ENCODE peak calls at places on chromosomes 4 and X, in six cellular contexts. F is colonic mucosa; V is central memory CD4-positive, alpha-beta T cell; I is WTC11; C is stimulated activated CD4-positive, alpha-beta T cell treated with anti-CD3 and anti-CD28 coated beads, Interleukin-1b, Interleukin-23, amount 100 ng/mL, for 24 hours; M is AG09319. R is an unnamed sample.

GRCh38 chr4:25938251-25939186 is 24.5 kb downstream of the SMIM20 start:
- DNase-seq in F (no peak), C (no peak), I (no peak), V (no peak), M (no peak), R (no peak)

GRCh38 chr4:26958925-26959653 is 98.4 kb downstream of the STIM2 start:
- DNase-seq in I (no peak), C (no peak), F (no peak), M (no peak), V (no peak), R (no peak)

GRCh38 chrX:23103546-23103945 is 103.8 kb downstream of the DDX53 start:
- DNase-seq in I (no peak), C (no peak), F (no peak), M (no peak), V (no peak), R (no peak)

GRCh38 chrX:133555796-133556458 is 140.6 kb upstream of the GPC4 start:
- DNase-seq in M (no peak), C (no peak), I (no peak), F (no peak), V (no peak), R (no peak)

GRCh38 chrX:11944486-11944885 is 186.4 kb downstream of the MSL3 start:
- DNase-seq in V (no peak), M (no peak), C (no peak), F (no peak), I (peak; percentile 58), R (no peak)

GRCh38 chrX:109959356-109959871 is 43.5 kb upstream of the TMEM164 start:
- DNase-seq in I (no peak), M (no peak), V (no peak), F (no peak), C (no peak), R (no peak)

GRCh38 chr4:106038012-106038411 is 142.7 kb downstream of the NPNT start:
- DNase-seq in M (no peak), I (no peak), C (no peak), V (no peak), F (no peak), R (no peak)

GRCh38 chr4:78962597-78963115 is 23.4 kb upstream of the PAQR3 start:
- DNase-seq in F (no peak), M (no peak), C (no peak), I (no peak), V (no peak), R (no peak)

GRCh38 chr4:65600656-65601055 is 69.6 kb downstream of the EPHA5 start:
- DNase-seq in C (no peak), F (no peak), V (no peak), M (no peak), I (no peak), R (no peak)

GRCh38 chrX:6325437-6325836 is 96.8 kb upstream of the NLGN4X start:
- DNase-seq in M (no peak), I (no peak), C (no peak), V (no peak), F (no peak), R (no peak)

GRCh38 chr4:38914859-38915258 is 47.3 kb downstream of the FAM114A1 start:
- DNase-seq in F (no peak), I (no peak), V (peak; percentile 1), M (no peak), C (no peak), R (no peak)

GRCh38 chr4:153488006-153488718 is 22.0 kb downstream of the TMEM131L start:
- DNase-seq in V (peak; percentile 85), C (peak; percentile 63), I (no peak), M (no peak), F (no peak), R (peak; percentile 67)

GRCh38 chrX:54358424-54359211 is 772 bp upstream of the WNK3 start:
- DNase-seq in C (peak; percentile 7), I (peak; percentile 83), M (no peak), F (peak; percentile 32), V (peak; percentile 30), R (peak; percentile 24)

GRCh38 chrX:103148075-103148474 is 55.1 kb upstream of the NXF3 start:
- DNase-seq in I (no peak), M (no peak), F (no peak), C (no peak), V (no peak), R (no peak)

GRCh38 chr4:152535236-152535902 is 523 bp downstream of the FBXW7 start:
- DNase-seq in I (peak; percentile 25), C (peak; percentile 8), F (peak; percentile 32), M (no peak), V (no peak), R (no peak)

GRCh38 chr4:129623233-129623632 is 527.3 kb downstream of the C4orf33 start:
- DNase-seq in C (no peak), V (no peak), I (no peak), F (no peak), M (no peak), R (no peak)

GRCh38 chr4:73704314-73705055 is 35.9 kb upstream of the CXCL8 start:
- DNase-seq in F (peak; percentile 46), V (no peak), M (peak; percentile 98), I (no peak), C (no peak), R (no peak)

GRCh38 chr4:40557741-40558140 is 71.9 kb downstream of the RBM47 start:
- DNase-seq in F (no peak), I (no peak), M (no peak), V (no peak), C (no peak), R (no peak)